ENCODE peak calls at places on chromosomes 6 and 20, in ten cellular contexts. H, T, G, K, F, O, W, M, S and N are unnamed samples.

GRCh38 chr6:148422085-148422484 is 79.4 kb downstream of the SASH1 start:
- DNase-seq in O (no peak), K (no peak), H (no peak), W (no peak), T (no peak), S (no peak), G (no peak), M (no peak), F (no peak), N (no peak)

GRCh38 chr6:113668712-113669408 is 188.3 kb upstream of the MARCKS start:
- DNase-seq in O (peak), W (no peak), G (no peak), T (no peak), K (no peak), H (no peak), M (no peak), F (no peak), S (no peak), N (no peak)

GRCh38 chr20:33647603-33648395 is 14.3 kb upstream of the C20orf144 start:
- DNase-seq in O (peak), M (no peak), K (peak), W (no peak), G (peak), S (no peak), T (peak), F (peak), H (no peak), N (no peak)

GRCh38 chr6:157090736-157091135 is 232.6 kb downstream of the TMEM242 start:
- DNase-seq in T (no peak), M (no peak), K (no peak), O (no peak), H (no peak), G (no peak), W (peak), S (peak), F (no peak), N (no peak)

GRCh38 chr20:58112017-58112781 is 116.3 kb downstream of the ANKRD60 start:
- DNase-seq in W (no peak), F (no peak), G (peak), M (peak), T (peak), K (no peak), O (peak), H (no peak), S (no peak), N (no peak)

GRCh38 chr6:170129691-170130171 is 161.1 kb downstream of the DLL1 start:
- DNase-seq in K (peak), O (no peak), G (no peak), F (peak), M (no peak), S (peak), W (peak), H (peak), T (no peak), N (no peak)

GRCh38 chr6:93985953-93986352 is 566.6 kb upstream of the EPHA7 start:
- DNase-seq in H (no peak), M (no peak), F (no peak), T (no peak), G (no peak), O (no peak), W (peak), S (no peak), K (no peak), N (no peak)

GRCh38 chr6:137119196-137120104 is 54.0 kb downstream of the IL22RA2 start:
- DNase-seq in T (no peak), S (no peak), G (no peak), F (peak), K (no peak), O (no peak), W (no peak), H (no peak), M (no peak), N (no peak)

DNA sequence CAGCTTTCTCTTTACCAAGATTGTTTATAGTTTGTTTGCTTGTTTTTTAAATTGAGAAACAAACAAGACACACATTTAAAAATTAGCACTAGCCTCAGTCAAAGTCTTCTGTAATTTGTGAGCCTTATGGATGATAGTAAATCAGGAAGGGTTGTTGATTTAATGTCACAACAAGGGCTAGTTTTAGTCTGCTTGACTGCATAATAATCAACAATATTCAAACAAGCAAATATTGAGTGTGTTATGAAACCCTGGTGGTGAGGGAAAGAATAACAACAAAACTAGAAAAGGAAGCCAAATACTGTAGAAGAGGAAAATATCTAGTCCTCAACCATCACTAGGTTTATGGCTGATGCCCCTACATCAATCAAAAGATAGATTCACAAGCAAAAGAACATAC is 228.6 kb downstream of the TBC1D7 start:
- DNase-seq in H (no peak), F (no peak), G (no peak), S (no peak), T (no peak), M (no peak), K (no peak), W (no peak), O (no peak), N (no peak)
- TF ChIP-seq CTCF in H (peak), F (peak), G (peak), S (peak), T (no peak), M (peak), K (no peak), W (peak), O (no peak), N (peak)

GRCh38 chr6:55953384-55953783 is 78.0 kb upstream of the BMP5 start:
- DNase-seq in M (no peak), G (peak), S (no peak), O (peak), K (no peak), H (no peak), W (no peak), T (peak), F (no peak), N (peak)
- H3K4me3 ChIP-seq in M (no peak), G (peak), S (no peak), O (no peak), K (peak), H (no peak), W (no peak), T (peak), F (no peak), N (no peak)

GRCh38 chr6:20483902-20484497 is 50.3 kb upstream of the CDKAL1 start:
- DNase-seq in K (no peak), M (no peak), F (no peak), G (peak), O (no peak), T (no peak), W (peak), S (no peak), H (no peak), N (no peak)

GRCh38 chr6:20486641-20487040 is 47.6 kb upstream of the CDKAL1 start:
- DNase-seq in O (no peak), G (no peak), F (no peak), H (no peak), S (no peak), M (no peak), W (no peak), T (no peak), K (no peak), N (no peak)

GRCh38 chr6:20490591-20490990 is 43.7 kb upstream of the CDKAL1 start:
- DNase-seq in M (no peak), W (no peak), S (no peak), O (no peak), F (no peak), K (no peak), T (no peak), G (no peak), H (no peak), N (no peak)

GRCh38 chr6:20492099-20492498 is 42.2 kb upstream of the CDKAL1 start:
- DNase-seq in S (no peak), F (no peak), T (no peak), G (no peak), O (no peak), M (no peak), H (no peak), W (no peak), K (no peak), N (no peak)

GRCh38 chr6:20487669-20488375 is 46.4 kb upstream of the CDKAL1 start:
- DNase-seq in O (no peak), M (no peak), F (no peak), T (no peak), H (no peak), K (no peak), S (no peak), W (no peak), G (no peak), N (no peak)
- TF ChIP-seq CTCF in O (no peak), M (no peak), F (no peak), T (no peak), H (no peak), K (no peak), S (no peak), W (no peak), G (no peak), N (no peak)

GRCh38 chr6:27894839-27895762 is 17.1 kb downstream of the OR2B2 start:
- DNase-seq in T (peak), F (peak), W (peak), K (peak), O (peak), G (peak), M (peak), S (no peak), H (peak), N (no peak)
- H3K4me3 ChIP-seq in T (peak), F (peak), W (peak), K (peak), O (peak), G (peak), M (peak), S (peak), H (peak), N (peak)

GRCh38 chr20:52727740-52728456 is 244.3 kb upstream of the TSHZ2 start:
- DNase-seq in H (no peak), K (no peak), S (peak), W (no peak), T (no peak), M (no peak), G (no peak), O (no peak), F (no peak), N (no peak)

DNA sequence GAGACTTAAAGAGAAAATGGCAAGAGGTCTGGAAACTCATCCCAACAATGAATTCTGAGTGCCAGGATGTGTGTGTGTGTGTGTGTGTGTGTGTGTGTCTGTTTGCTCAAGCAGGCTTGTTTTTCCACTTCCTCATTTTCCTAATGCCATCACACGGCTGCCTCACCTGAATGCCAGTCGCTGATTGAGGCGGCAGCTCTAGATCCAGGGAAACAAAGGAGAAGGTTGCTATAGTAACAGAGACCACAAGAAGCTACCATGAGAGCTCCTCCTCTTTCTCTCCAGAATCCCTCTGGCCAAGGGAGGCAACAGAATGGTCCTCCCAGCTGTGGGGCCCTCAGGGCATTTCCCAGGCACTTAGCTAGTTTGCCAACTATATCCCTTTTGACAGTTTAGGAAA is 241.1 kb upstream of the TSHZ2 start:
- DNase-seq in T (no peak), H (no peak), K (peak), F (no peak), M (no peak), W (peak), S (no peak), G (no peak), O (no peak), N (no peak)
- TF ChIP-seq CTCF in T (no peak), H (no peak), K (no peak), F (no peak), M (no peak), W (no peak), S (no peak), G (no peak), O (no peak), N (no peak)

GRCh38 chr6:71489736-71490135 is 201.1 kb downstream of the OGFRL1 start:
- DNase-seq in W (peak), M (no peak), T (peak), O (no peak), G (peak), S (no peak), K (no peak), H (no peak), F (no peak), N (peak)
- H3K4me3 ChIP-seq in W (no peak), M (no peak), T (no peak), O (no peak), G (no peak), S (no peak), K (no peak), H (no peak), F (no peak), N (no peak)

GRCh38 chr20:40467703-40468411 is 221.2 kb downstream of the MAFB start:
- DNase-seq in H (no peak), T (no peak), K (no peak), F (no peak), M (no peak), O (no peak), W (no peak), S (no peak), G (no peak), N (no peak)
- TF ChIP-seq CTCF in H (no peak), T (no peak), K (no peak), F (no peak), M (no peak), O (no peak), W (no peak), S (no peak), G (no peak), N (no peak)